ENCODE peak calls at places on chromosomes 5 and 9, in five cellular contexts. T, W, M, L and Z are unnamed samples.

GRCh38 chr9:101578378-101578777 is 16.4 kb downstream of the PPP3R2 start:
- DNase-seq in T (no peak), W (no peak), M (no peak), L (peak), Z (peak)

GRCh38 chr5:115306011-115306530 is 9.6 kb upstream of the CCDC112 start:
- DNase-seq in T (no peak), W (no peak), M (peak), L (no peak), Z (no peak)

GRCh38 chr9:97518909-97519307 is 17.4 kb downstream of the TMOD1 start:
- DNase-seq in T (no peak), W (peak), M (peak), L (peak), Z (no peak)

GRCh38 chr5:72598461-72599433 is 91.5 kb upstream of the ZNF366 start:
- DNase-seq in T (no peak), W (peak), M (no peak), L (peak), Z (peak)

GRCh38 chr9:91896513-91897121 is 53.4 kb downstream of the ROR2 start:
- DNase-seq in T (no peak), W (peak), M (peak), L (peak), Z (peak)

GRCh38 chr9:109274768-109275596 is 45.9 kb downstream of the EPB41L4B start:
- DNase-seq in T (no peak), W (no peak), M (peak), L (no peak), Z (no peak)

GRCh38 chr5:57986746-57987145 is 473.1 kb downstream of the PLK2 start:
- DNase-seq in T (no peak), W (peak), M (peak), L (peak), Z (peak)

GRCh38 chr5:38465702-38466443 is 90.6 kb downstream of the LIFR start:
- DNase-seq in T (no peak), W (no peak), M (no peak), L (no peak), Z (no peak)

GRCh38 chr5:179257190-179257741 is 88.0 kb downstream of the ADAMTS2 start:
- DNase-seq in T (peak), W (peak), M (no peak), L (no peak), Z (no peak)

GRCh38 chr9:109769250-109769649 is 10.7 kb upstream of the PALM2AKAP2 start:
- DNase-seq in T (no peak), W (peak), M (no peak), L (peak), Z (no peak)

GRCh38 chr5:169249001-169249400 is 51.9 kb downstream of the SLIT3 start:
- DNase-seq in T (no peak), W (peak), M (no peak), L (no peak), Z (no peak)

GRCh38 chr9:82882744-82883143 is 180.2 kb downstream of the RASEF start:
- DNase-seq in T (no peak), W (peak), M (no peak), L (peak), Z (no peak)

GRCh38 chr5:2387224-2388004 is 364.1 kb downstream of the IRX2 start:
- DNase-seq in T (no peak), W (no peak), M (no peak), L (no peak), Z (no peak)

GRCh38 chr5:24401767-24402166 is 243.0 kb downstream of the CDH10 start:
- DNase-seq in T (no peak), W (no peak), M (no peak), L (peak), Z (peak)

GRCh38 chr9:116027096-116027495 is 126.5 kb upstream of the PAPPA start:
- DNase-seq in T (no peak), W (no peak), M (no peak), L (peak), Z (peak)

GRCh38 chr5:139985733-139986132 is 57.4 kb downstream of the NRG2 start:
- DNase-seq in T (no peak), W (peak), M (no peak), L (peak), Z (peak)

GRCh38 chr5:102796014-102796413 is 40.9 kb downstream of the PAM start:
- DNase-seq in T (no peak), W (no peak), M (no peak), L (no peak), Z (no peak)

GRCh38 chr9:111994831-111995458 is 98.3 kb downstream of the UGCG start:
- DNase-seq in T (no peak), W (peak), M (no peak), L (no peak), Z (peak)

GRCh38 chr9:93096131-93096802 is at the start of gene CARD19:
- DNase-seq in T (peak), W (peak), M (peak), L (peak), Z (peak)

GRCh38 chr5:57066921-57067914 is 106.6 kb upstream of the GPBP1 start:
- DNase-seq in T (no peak), W (peak), M (no peak), L (peak), Z (peak)

GRCh38 chr5:58860680-58861079 is 277.8 kb downstream of the RAB3C start:
- DNase-seq in T (no peak), W (no peak), M (no peak), L (no peak), Z (peak)

GRCh38 chr9:34675048-34675714 is 12.7 kb upstream of the CCL27 start:
- DNase-seq in T (peak), W (peak), M (peak), L (peak), Z (peak)

GRCh38 chr5:173458819-173459218 is 130.6 kb upstream of the STC2 start:
- DNase-seq in T (no peak), W (peak), M (no peak), L (no peak), Z (peak)

GRCh38 chr5:147788023-147788422 is 5.5 kb upstream of the JAKMIP2 start:
- DNase-seq in T (no peak), W (no peak), M (no peak), L (no peak), Z (no peak)

GRCh38 chr5:176530406-176530982 is 6.7 kb downstream of the RNF44 start:
- DNase-seq in T (no peak), W (no peak), M (no peak), L (no peak), Z (no peak)

GRCh38 chr5:55853818-55854217 is 2.7 kb downstream of the IL31RA start:
- DNase-seq in T (no peak), W (peak), M (no peak), L (peak), Z (peak)

GRCh38 chr9:96050048-96050875 is 174.8 kb downstream of the ERCC6L2 start:
- DNase-seq in T (no peak), W (no peak), M (no peak), L (no peak), Z (no peak)

GRCh38 chr5:113663879-113664278 is 150.4 kb downstream of the YTHDC2 start:
- DNase-seq in T (peak), W (peak), M (peak), L (peak), Z (peak)

GRCh38 chr5:139205144-139205543 is 7.0 kb upstream of the SIL1 start:
- DNase-seq in T (no peak), W (no peak), M (no peak), L (no peak), Z (no peak)

GRCh38 chr9:108050894-108051293 is 561.3 kb upstream of the KLF4 start:
- DNase-seq in T (no peak), W (no peak), M (no peak), L (no peak), Z (no peak)

GRCh38 chr9:120764476-120764875 is 28.7 kb downstream of the FBXW2 start:
- DNase-seq in T (no peak), W (no peak), M (no peak), L (no peak), Z (no peak)

GRCh38 chr5:130496215-130496614 is 592.0 kb downstream of the CHSY3 start:
- DNase-seq in T (no peak), W (no peak), M (no peak), L (no peak), Z (no peak)

GRCh38 chr5:374631-375335 is 53.3 kb downstream of the AHRR start:
- DNase-seq in T (peak), W (no peak), M (no peak), L (no peak), Z (no peak)
- H3K4me3 ChIP-seq in T (no peak), W (no peak), M (no peak), L (no peak), Z (no peak)

GRCh38 chr5:150400020-150400326 is 12.7 kb downstream of the CD74 start:
- DNase-seq in T (no peak), W (no peak), M (no peak), L (no peak), Z (no peak)

GRCh38 chr5:150401376-150402201 is 11.1 kb downstream of the CD74 start:
- DNase-seq in T (no peak), W (no peak), M (no peak), L (no peak), Z (no peak)

GRCh38 chr5:150400327-150401075 is 12.2 kb downstream of the CD74 start:
- DNase-seq in T (no peak), W (no peak), M (no peak), L (no peak), Z (no peak)

GRCh38 chr5:150402226-150402773 is 10.4 kb downstream of the CD74 start:
- DNase-seq in T (no peak), W (no peak), M (no peak), L (no peak), Z (no peak)

GRCh38 chr5:150401076-150401375 is 11.7 kb downstream of the CD74 start:
- DNase-seq in T (no peak), W (no peak), M (no peak), L (no peak), Z (no peak)
- H3K4me3 ChIP-seq in T (no peak), W (no peak), M (no peak), L (no peak), Z (no peak)

DNA sequence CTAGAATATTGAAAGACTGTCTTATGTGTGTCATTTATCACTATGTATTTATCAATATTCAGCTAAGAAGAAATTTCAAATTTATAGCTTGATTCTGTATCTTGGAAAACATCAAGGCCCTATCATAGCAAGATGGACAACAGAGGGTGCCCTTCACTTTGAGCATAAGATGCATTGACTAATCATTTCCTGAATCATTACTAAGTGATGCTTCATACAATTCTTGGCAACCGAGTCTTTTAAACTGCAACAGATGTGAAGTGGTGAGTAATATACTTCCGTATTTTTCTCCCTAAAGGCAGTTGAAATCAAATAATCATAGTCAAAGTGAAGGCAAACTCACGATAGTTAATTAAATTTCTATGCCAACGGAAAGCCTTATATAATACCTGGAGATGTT is 318.6 kb upstream of the RGMB start:
- DNase-seq in T (no peak), W (peak), M (no peak), L (peak), Z (peak)
- H3K4me3 ChIP-seq in T (no peak), W (no peak), M (no peak), L (no peak), Z (no peak)

DNA sequence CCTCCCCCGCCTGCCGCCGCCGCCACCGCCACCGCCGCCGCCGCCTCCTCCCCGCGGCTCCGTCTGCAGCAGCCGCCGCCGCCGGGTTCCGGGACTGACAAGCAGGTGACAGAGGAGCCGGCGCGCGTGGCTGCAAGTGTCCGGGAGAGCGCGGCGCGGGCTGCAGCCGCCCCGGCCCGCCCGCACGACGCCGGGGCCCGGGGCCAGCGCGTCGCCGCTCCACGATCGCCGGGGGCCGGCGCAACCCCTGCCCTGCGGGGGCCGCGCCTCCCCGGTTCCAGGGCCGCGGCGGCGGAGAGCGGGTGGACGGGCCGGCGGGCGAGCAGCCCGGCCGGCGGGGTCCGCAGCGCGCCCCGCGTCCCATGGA is 343 bp downstream of the LMX1B start:
- DNase-seq in T (no peak), W (no peak), M (no peak), L (no peak), Z (no peak)
- H3K4me3 ChIP-seq in T (no peak), W (no peak), M (no peak), L (no peak), Z (no peak)

GRCh38 chr5:172159016-172159415 is 29.0 kb downstream of the STK10 start:
- DNase-seq in T (no peak), W (no peak), M (no peak), L (no peak), Z (no peak)
- H3K4me3 ChIP-seq in T (no peak), W (no peak), M (no peak), L (no peak), Z (no peak)

GRCh38 chr9:99964336-99964735 is 57.9 kb downstream of the STX17 start:
- DNase-seq in T (no peak), W (no peak), M (no peak), L (peak), Z (peak)

GRCh38 chr9:99967457-99967856 is 61.0 kb downstream of the STX17 start:
- DNase-seq in T (no peak), W (no peak), M (no peak), L (no peak), Z (no peak)

GRCh38 chr9:99970481-99970880 is 64.0 kb downstream of the STX17 start:
- DNase-seq in T (no peak), W (no peak), M (no peak), L (no peak), Z (no peak)

GRCh38 chr9:99966001-99966400 is 59.5 kb downstream of the STX17 start:
- DNase-seq in T (no peak), W (no peak), M (no peak), L (no peak), Z (no peak)

DNA sequence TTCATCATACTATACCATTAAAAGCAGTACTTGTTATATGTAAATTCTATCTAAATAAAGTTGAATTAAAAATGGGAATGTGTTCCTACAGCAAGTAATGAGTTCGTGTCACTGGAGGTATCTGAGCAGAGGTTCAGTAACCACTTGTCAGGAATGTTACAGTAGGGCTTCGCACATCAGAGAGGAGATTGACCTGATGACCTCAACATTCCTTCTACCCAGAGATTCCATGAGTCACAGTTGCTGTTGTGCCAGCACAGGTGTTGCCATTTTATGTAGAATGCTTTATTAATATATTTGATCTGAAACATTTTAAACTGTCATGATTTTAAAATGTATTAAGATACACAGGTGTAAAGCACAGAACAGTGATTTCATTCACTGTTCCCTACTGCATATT is 60.3 kb downstream of the STX17 start:
- DNase-seq in T (no peak), W (peak), M (peak), L (peak), Z (peak)
- H3K4me3 ChIP-seq in T (no peak), W (no peak), M (no peak), L (no peak), Z (no peak)

GRCh38 chr5:107736608-107737007 is 65.9 kb upstream of the EFNA5 start:
- DNase-seq in T (no peak), W (peak), M (no peak), L (peak), Z (peak)
- H3K4me3 ChIP-seq in T (no peak), W (no peak), M (no peak), L (no peak), Z (no peak)

GRCh38 chr9:114856942-114857315 is 51.1 kb upstream of the TNFSF15 start:
- DNase-seq in T (no peak), W (no peak), M (no peak), L (no peak), Z (no peak)
- H3K4me3 ChIP-seq in T (no peak), W (no peak), M (no peak), L (no peak), Z (no peak)

GRCh38 chr9:36996677-36997076 is 37.4 kb downstream of the PAX5 start:
- DNase-seq in T (no peak), W (no peak), M (no peak), L (no peak), Z (no peak)

GRCh38 chr9:36997414-36997813 is 36.7 kb downstream of the PAX5 start:
- DNase-seq in T (no peak), W (no peak), M (no peak), L (no peak), Z (no peak)

GRCh38 chr9:36993933-36994764 is 39.9 kb downstream of the PAX5 start:
- DNase-seq in T (no peak), W (peak), M (no peak), L (no peak), Z (no peak)

GRCh38 chr9:36992501-36993316 is 41.4 kb downstream of the PAX5 start:
- DNase-seq in T (no peak), W (peak), M (no peak), L (no peak), Z (no peak)

DNA sequence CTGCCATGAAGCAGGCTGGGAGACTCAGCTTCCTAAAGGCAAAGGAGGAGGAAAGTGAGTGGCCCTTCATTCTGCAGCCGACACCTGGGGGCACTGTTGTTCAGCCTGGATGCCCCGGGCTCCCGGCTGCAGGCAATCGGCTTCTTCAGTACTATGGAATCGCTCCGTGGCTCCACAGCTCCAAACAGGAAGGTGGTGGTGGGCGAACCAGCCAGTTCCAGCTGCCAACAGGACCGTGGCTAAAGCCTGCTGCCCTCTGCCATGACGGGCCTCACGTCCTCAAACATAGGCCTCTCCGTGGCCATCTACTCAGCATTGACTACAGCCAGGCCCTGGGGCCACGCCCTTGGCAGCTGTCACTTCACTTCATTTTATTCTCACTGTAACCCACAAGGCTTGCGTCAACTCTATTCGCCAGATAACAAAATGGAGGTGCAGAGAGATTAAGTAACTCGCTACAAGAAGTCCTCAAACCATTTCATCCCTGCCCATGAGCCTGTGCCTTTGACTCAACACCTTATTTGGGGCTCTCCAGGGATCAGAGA is 38.1 kb downstream of the PAX5 start:
- DNase-seq in T (peak), W (peak), M (peak), L (peak), Z (peak)
- H3K4me3 ChIP-seq in T (no peak), W (no peak), M (no peak), L (no peak), Z (no peak)

DNA sequence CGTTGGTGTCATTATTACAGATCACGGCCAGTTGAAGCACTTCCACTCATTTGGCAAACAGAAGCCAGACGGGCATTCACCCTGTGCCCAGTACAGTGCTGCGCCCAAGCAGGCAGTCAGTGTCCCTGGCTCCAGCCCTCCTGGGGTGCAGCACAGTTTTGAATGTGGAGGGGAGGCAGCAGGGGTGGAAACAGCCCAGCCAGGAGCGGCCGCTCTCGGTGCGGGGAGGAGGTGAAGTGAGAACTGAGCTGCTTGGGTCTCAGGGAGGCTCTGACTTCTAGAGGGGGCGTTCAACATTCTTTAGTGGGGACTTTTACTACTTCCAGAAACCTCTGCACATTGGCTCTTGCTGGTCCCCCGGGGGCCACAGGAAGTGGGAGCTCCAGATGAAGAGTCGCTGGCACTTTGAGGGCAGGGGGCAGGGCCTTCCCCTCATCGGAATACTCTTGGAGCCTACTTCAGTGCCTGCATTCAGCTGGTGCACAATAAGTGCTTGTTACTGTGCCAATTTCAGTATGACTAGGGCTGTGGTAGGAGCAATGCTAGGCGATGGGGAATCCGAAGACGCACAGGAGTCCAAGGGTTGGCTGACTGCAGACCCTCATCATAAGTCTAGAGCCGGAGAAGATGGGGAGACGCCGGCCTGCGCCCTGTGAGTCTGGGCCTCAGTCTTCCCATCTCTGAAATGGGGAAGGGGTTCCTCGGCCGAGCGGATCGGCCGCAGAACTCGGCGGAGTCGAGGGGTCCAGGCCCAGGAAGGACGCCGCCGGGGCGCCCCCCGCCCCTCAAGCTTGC is 482 bp upstream of the NEK6 start:
- DNase-seq in T (no peak), W (no peak), M (no peak), L (peak), Z (no peak)
- H3K4me3 ChIP-seq in T (peak), W (peak), M (no peak), L (peak), Z (peak)